ENCODE peak calls at places on chromosomes 6 and 20, in five cellular contexts. O is retinal pigment epithelial cell, X is mesothelial cell of epicardium, M is breast epithelium, P is tibial artery. Q is an unnamed sample.
A peak's percentile ranks its signal among the peaks of the same experiment; 100 is the strongest.

GRCh38 chr6:113776998-113777397 is 80.1 kb upstream of the MARCKS start:
- DNase-seq in O (peak; percentile 5), X (no peak), M (no peak), P (no peak), Q (no peak)

GRCh38 chr6:138310294-138310693 is 67.4 kb upstream of the SMIM28 start:
- DNase-seq in O (no peak), X (no peak), M (no peak), P (no peak), Q (no peak)

GRCh38 chr20:35312348-35312747 is 20.1 kb upstream of the FAM83C start:
- DNase-seq in O (peak; percentile 58), X (no peak), M (no peak), P (no peak), Q (no peak)

GRCh38 chr6:158056355-158056754 is 74.7 kb downstream of the SYNJ2 start:
- DNase-seq in O (no peak), X (no peak), M (no peak), P (no peak), Q (no peak)

GRCh38 chr6:36717871-36718540 is 20.4 kb downstream of the RAB44 start:
- DNase-seq in O (no peak), X (no peak), M (peak; percentile 42), P (peak; percentile 8), Q (no peak)

GRCh38 chr6:148110925-148111324 is 231.7 kb upstream of the SASH1 start:
- DNase-seq in O (no peak), X (no peak), M (no peak), P (no peak), Q (no peak)

GRCh38 chr6:87436435-87436834 is 28.7 kb downstream of the CFAP206 start:
- DNase-seq in O (peak; percentile 39), X (peak; percentile 76), M (no peak), P (peak; percentile 21), Q (no peak)

GRCh38 chr20:43844778-43845614 is 69.7 kb upstream of the TOX2 start:
- DNase-seq in O (peak; percentile 10), X (no peak), M (no peak), P (peak; percentile 36), Q (no peak)

GRCh38 chr6:152749336-152749735 is 1.3 kb upstream of the VIP start:
- DNase-seq in O (no peak), X (no peak), M (no peak), P (no peak), Q (no peak)

GRCh38 chr6:30782425-30783014 is 38.2 kb upstream of the IER3 start:
- DNase-seq in O (no peak), X (no peak), M (no peak), P (no peak), Q (no peak)

GRCh38 chr6:152573762-152574161 is 63.4 kb downstream of the SYNE1 start:
- DNase-seq in O (no peak), X (no peak), M (no peak), P (no peak), Q (no peak)

GRCh38 chr6:170184324-170184723 is 106.6 kb downstream of the DLL1 start:
- DNase-seq in O (no peak), X (peak; percentile 14), M (no peak), P (no peak), Q (no peak)

GRCh38 chr6:37134622-37135191 is 35.2 kb upstream of the PIM1 start:
- DNase-seq in O (peak; percentile 98), X (no peak), M (no peak), P (peak; percentile 78), Q (peak; percentile 37)

GRCh38 chr6:52877168-52877567 is 32.3 kb downstream of the GSTA3 start:
- DNase-seq in O (peak; percentile 48), X (no peak), M (no peak), P (no peak), Q (no peak)

GRCh38 chr6:4640139-4640538 is 136.1 kb upstream of the CDYL start:
- DNase-seq in O (no peak), X (no peak), M (no peak), P (no peak), Q (no peak)

GRCh38 chr6:130288065-130288464 is 65.3 kb upstream of the SAMD3 start:
- DNase-seq in O (no peak), X (no peak), M (no peak), P (no peak), Q (no peak)

GRCh38 chr20:14717124-14718004 is 380.0 kb upstream of the FLRT3 start:
- DNase-seq in O (no peak), X (no peak), M (no peak), P (no peak), Q (no peak)

GRCh38 chr6:118260833-118261232 is 287.3 kb upstream of the PLN start:
- DNase-seq in O (no peak), X (no peak), M (no peak), P (no peak), Q (no peak)

GRCh38 chr6:82178084-82178758 is 69.3 kb downstream of the IBTK start:
- DNase-seq in O (peak; percentile 16), X (no peak), M (no peak), P (no peak), Q (no peak)

GRCh38 chr6:24667378-24667803 is 514 bp downstream of the ACOT13 start:
- DNase-seq in O (no peak), X (no peak), M (no peak), P (no peak), Q (no peak)

GRCh38 chr6:5079692-5080091 is 5.4 kb upstream of the PPP1R3G start:
- DNase-seq in O (no peak), X (no peak), M (no peak), P (no peak), Q (no peak)

GRCh38 chr6:33453361-33454008 is 891 bp upstream of the ZBTB9 start:
- DNase-seq in O (no peak), X (no peak), M (no peak), P (no peak), Q (no peak)

GRCh38 chr6:7468382-7469081 is 72.9 kb upstream of the DSP start:
- DNase-seq in O (no peak), X (no peak), M (no peak), P (no peak), Q (peak; percentile 32)

GRCh38 chr6:53986165-53986720 is 125.0 kb upstream of the MLIP start:
- DNase-seq in O (peak; percentile 68), X (peak; percentile 57), M (no peak), P (peak; percentile 33), Q (no peak)

GRCh38 chr6:129370268-129370916 is 339.6 kb downstream of the ARHGAP18 start:
- DNase-seq in O (no peak), X (peak; percentile 55), M (no peak), P (no peak), Q (no peak)

GRCh38 chr20:36501367-36502006 is 39.8 kb upstream of the MYL9 start:
- DNase-seq in O (no peak), X (no peak), M (no peak), P (no peak), Q (no peak)

GRCh38 chr20:36507746-36508145 is 33.6 kb upstream of the MYL9 start:
- DNase-seq in O (no peak), X (no peak), M (no peak), P (no peak), Q (no peak)

GRCh38 chr20:36504295-36504694 is 37.0 kb upstream of the MYL9 start:
- DNase-seq in O (no peak), X (no peak), M (no peak), P (no peak), Q (no peak)

GRCh38 chr20:36506253-36506652 is 35.1 kb upstream of the MYL9 start:
- DNase-seq in O (no peak), X (no peak), M (no peak), P (no peak), Q (no peak)
- TF ChIP-seq CTCF in O (peak; percentile 52), X (no peak), M (no peak), P (peak; percentile 28), Q (no peak)

GRCh38 chr20:38337561-38338140 is 8.6 kb upstream of the LBP start:
- DNase-seq in O (no peak), X (no peak), M (no peak), P (no peak), Q (peak; percentile 31)
- TF ChIP-seq CTCF in O (peak; percentile 57), X (peak; percentile 26), M (no peak), P (peak; percentile 5), Q (no peak)

GRCh38 chr20:25295386-25296093 is 47.7 kb downstream of the PYGB start:
- DNase-seq in O (no peak), X (no peak), M (no peak), P (no peak), Q (no peak)
- TF ChIP-seq CTCF in O (peak; percentile 1), X (no peak), M (no peak), P (no peak), Q (no peak)

DNA sequence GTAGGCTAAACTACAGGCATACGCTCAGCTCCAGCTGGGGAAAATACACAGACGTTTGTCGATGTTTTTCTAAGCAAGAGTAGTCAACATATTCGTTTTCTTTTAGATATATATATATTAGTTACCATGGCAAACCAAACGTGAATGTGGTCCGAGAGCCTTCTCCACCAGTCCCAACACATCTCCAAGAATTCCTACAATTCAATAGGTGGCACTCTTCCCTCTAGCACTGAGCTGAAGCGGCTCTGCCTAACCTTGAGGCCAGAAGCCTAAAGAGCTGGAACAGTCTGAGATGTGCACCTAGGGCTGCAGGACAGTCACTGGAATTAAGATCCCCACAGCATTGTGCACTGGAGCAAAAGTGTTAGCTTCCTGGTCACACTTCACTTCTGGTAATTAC is 70.3 kb upstream of the BEND3 start:
- DNase-seq in O (no peak), X (no peak), M (no peak), P (no peak), Q (no peak)
- TF ChIP-seq CTCF in O (peak; percentile 49), X (no peak), M (no peak), P (no peak), Q (no peak)

DNA sequence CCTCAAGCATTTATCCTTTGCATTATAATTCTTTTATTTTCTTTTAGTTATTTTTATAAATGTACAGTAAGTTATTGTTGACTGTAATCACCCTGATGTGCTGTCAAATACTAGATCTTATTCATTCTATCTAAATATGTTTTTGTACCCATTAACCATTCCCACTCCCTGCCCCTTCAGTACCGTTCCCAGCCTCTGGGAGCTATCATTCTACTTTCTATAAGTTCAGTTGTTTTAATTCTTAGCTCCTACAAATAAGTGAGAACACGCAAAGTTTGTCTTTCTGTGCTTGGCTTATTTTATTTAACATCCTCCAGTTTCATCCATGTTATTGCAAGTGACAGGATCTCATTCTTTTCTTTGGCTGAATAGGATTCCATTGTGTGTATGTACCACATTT is 12.5 kb upstream of the ERVFRD-1 start:
- DNase-seq in O (no peak), X (no peak), M (no peak), P (no peak), Q (no peak)
- TF ChIP-seq CTCF in O (peak; percentile 24), X (no peak), M (no peak), P (no peak), Q (no peak)

Q was measured in omental fat pad.